ENCODE peak calls at places on chromosome 16, in five cellular contexts. S is WTC11, T is ascending aorta, U is pancreas, M is mucosa of descending colon. I is an unnamed sample.

GRCh38 chr16:21005008-21005407 is 104.4 kb downstream of the LYRM1 start:
- DNase-seq in S (no peak), U (no peak), M (no peak), T (no peak), I (no peak)

GRCh38 chr16:66431760-66432159 is 4.7 kb downstream of the BEAN1 start:
- DNase-seq in S (no peak), U (no peak), M (no peak), T (no peak), I (no peak)

GRCh38 chr16:10940501-10941079 is 1.7 kb downstream of the DEXI start:
- DNase-seq in T (no peak), M (no peak), U (no peak), S (no peak), I (no peak)

GRCh38 chr16:51392651-51393187 is 241.6 kb upstream of the SALL1 start:
- DNase-seq in M (peak), T (no peak), S (peak), U (no peak), I (peak)

GRCh38 chr16:10609410-10609774 is 29.0 kb upstream of the EMP2 start:
- DNase-seq in S (no peak), T (no peak), M (no peak), U (no peak), I (no peak)

GRCh38 chr16:10738231-10739077 is 5.2 kb upstream of the NUBP1 start:
- DNase-seq in U (no peak), M (no peak), T (peak), S (no peak), I (no peak)

GRCh38 chr16:12519986-12520385 is 283.7 kb downstream of the CPPED1 start:
- DNase-seq in S (no peak), T (no peak), M (no peak), U (no peak), I (no peak)

GRCh38 chr16:77812856-77813523 is 24.6 kb downstream of the VAT1L start:
- DNase-seq in U (no peak), T (no peak), S (no peak), M (no peak), I (no peak)

GRCh38 chr16:54722210-54722676 is 208.4 kb upstream of the IRX5 start:
- DNase-seq in S (no peak), T (no peak), M (no peak), U (no peak), I (no peak)

GRCh38 chr16:12570046-12570618 is 233.6 kb downstream of the CPPED1 start:
- DNase-seq in M (no peak), T (no peak), S (no peak), U (no peak), I (no peak)

GRCh38 chr16:71499775-71500364 is 10.7 kb upstream of the ZNF19 start:
- DNase-seq in U (peak), T (no peak), M (peak), S (peak), I (peak)

GRCh38 chr16:1048442-1049112 is 24.0 kb upstream of the SSTR5 start:
- DNase-seq in U (peak), T (no peak), S (peak), M (peak), I (peak)

GRCh38 chr16:1298406-1298805 is 11.0 kb upstream of the UBE2I start:
- DNase-seq in U (no peak), S (no peak), T (no peak), M (no peak), I (no peak)

GRCh38 chr16:7650446-7650845 is 317.8 kb downstream of the RBFOX1 start:
- DNase-seq in T (no peak), U (no peak), M (no peak), S (no peak), I (no peak)

GRCh38 chr16:67187175-67187900 is 2.6 kb downstream of the EXOC3L1 start:
- DNase-seq in S (no peak), T (no peak), U (no peak), M (no peak), I (no peak)

GRCh38 chr16:79587897-79588296 is 12.6 kb downstream of the MAF start:
- DNase-seq in S (no peak), M (no peak), T (no peak), U (no peak), I (no peak)

GRCh38 chr16:28042856-28043255 is 20.7 kb downstream of the GSG1L start:
- DNase-seq in M (no peak), T (no peak), S (no peak), U (no peak), I (no peak)

GRCh38 chr16:13587171-13587570 is 332.8 kb upstream of the ERCC4 start:
- DNase-seq in M (no peak), T (no peak), U (no peak), S (no peak), I (no peak)

GRCh38 chr16:20868890-20869289 is 31.3 kb downstream of the DCUN1D3 start:
- DNase-seq in M (peak), U (peak), S (no peak), T (peak), I (no peak)

GRCh38 chr16:5709889-5710288 is 612.3 kb upstream of the EEF2KMT start:
- DNase-seq in T (no peak), U (no peak), M (peak), S (no peak), I (peak)

GRCh38 chr16:80265624-80266306 is 275.0 kb upstream of the DYNLRB2 start:
- DNase-seq in U (no peak), S (no peak), M (peak), T (no peak), I (no peak)

GRCh38 chr16:64152010-64152767 is 969.7 kb downstream of the CDH11 start:
- DNase-seq in T (no peak), U (no peak), M (no peak), S (no peak), I (no peak)

GRCh38 chr16:79605999-79606398 is 5.5 kb upstream of the MAF start:
- DNase-seq in S (no peak), M (no peak), T (no peak), U (no peak), I (no peak)

GRCh38 chr16:8751481-8752311 is 45.7 kb downstream of the TMEM186 start:
- DNase-seq in T (no peak), S (no peak), U (peak), M (no peak), I (no peak)

GRCh38 chr16:1791943-1792812 is 1.3 kb downstream of the IGFALS start:
- DNase-seq in M (no peak), U (no peak), T (no peak), S (no peak), I (no peak)

GRCh38 chr16:30374538-30374937 is at the start of gene MYL11:
- DNase-seq in M (no peak), T (no peak), U (no peak), S (no peak), I (no peak)

GRCh38 chr16:4982056-4982867 is 24.1 kb downstream of the SEC14L5 start:
- DNase-seq in U (no peak), M (no peak), T (no peak), S (no peak), I (no peak)

DNA sequence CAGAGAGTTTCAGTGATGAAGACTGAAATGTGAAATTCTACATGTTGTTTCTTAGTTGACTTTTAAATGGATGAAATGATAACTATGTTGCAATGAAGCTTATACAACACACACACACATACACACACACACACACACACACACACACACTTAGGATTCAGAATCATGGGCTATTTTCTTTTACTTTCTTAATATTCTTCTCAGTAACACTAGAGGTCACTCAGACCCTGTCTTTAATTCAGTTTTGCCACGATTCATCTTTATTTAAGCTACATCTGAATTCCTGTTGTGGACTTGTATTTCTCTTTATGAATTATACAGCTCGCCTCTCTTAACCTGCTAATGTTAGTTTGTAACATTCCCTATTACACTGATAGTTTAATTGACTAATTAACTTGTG is 109.6 kb upstream of the GOT2 start:
- DNase-seq in U (no peak), S (no peak), M (no peak), T (no peak), I (no peak)
- TF ChIP-seq CTCF in U (no peak), S (no peak), M (no peak), T (no peak), I (peak)

GRCh38 chr16:49856741-49857330 is 924 bp upstream of the ZNF423 start:
- DNase-seq in S (peak), T (peak), U (peak), M (peak), I (peak)
- TF ChIP-seq CTCF in S (no peak), T (peak), U (no peak), M (no peak), I (no peak)

GRCh38 chr16:87172632-87173031 is 144.6 kb downstream of the C16orf95 start:
- DNase-seq in U (no peak), M (no peak), T (no peak), S (no peak), I (no peak)
- TF ChIP-seq CTCF in U (no peak), M (no peak), T (peak), S (no peak), I (no peak)

GRCh38 chr16:84618428-84619102 is 687 bp upstream of the COTL1 start:
- DNase-seq in M (no peak), U (peak), T (peak), S (peak), I (peak)
- TF ChIP-seq CTCF in M (no peak), U (no peak), T (no peak), S (no peak), I (no peak)

GRCh38 chr16:85452364-85453178 is 160.6 kb upstream of the GSE1 start:
- DNase-seq in M (no peak), T (no peak), S (no peak), U (no peak), I (no peak)
- TF ChIP-seq CTCF in M (no peak), T (no peak), S (no peak), U (no peak), I (no peak)

DNA sequence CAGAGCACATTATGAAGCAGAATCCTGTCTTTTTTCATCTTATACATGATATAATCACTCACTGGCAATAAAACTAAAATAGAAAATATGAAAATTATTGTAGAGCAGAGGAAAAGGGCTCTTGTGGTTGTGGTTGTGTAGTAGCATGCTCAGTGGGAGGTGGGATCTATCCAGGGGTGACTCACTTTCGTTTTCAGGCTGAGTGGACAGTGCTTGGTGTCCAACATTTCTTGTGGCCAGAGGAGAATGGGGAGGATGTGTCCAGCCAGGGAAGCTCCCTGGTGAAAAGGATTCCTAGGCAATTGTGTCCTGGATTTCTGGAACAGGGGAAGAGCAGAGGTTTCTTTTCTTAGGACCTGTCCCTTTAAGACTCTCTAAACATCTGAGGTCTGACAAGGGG is 31.9 kb upstream of the CPHXL start:
- DNase-seq in U (no peak), S (no peak), M (no peak), T (no peak), I (no peak)
- TF ChIP-seq CTCF in U (no peak), S (no peak), M (no peak), T (no peak), I (no peak)

GRCh38 chr16:81528258-81528657 is 83.7 kb downstream of the CMIP start:
- DNase-seq in T (no peak), M (no peak), U (no peak), S (no peak), I (no peak)
- TF ChIP-seq CTCF in T (no peak), M (no peak), U (no peak), S (no peak), I (no peak)

I was measured in neural crest cell.